ENCODE peak calls at places on chromosomes 11 and 22, in eight cellular contexts. N is thyroid gland, W is transverse colon, K is uterus, L is spleen, V is HepG2, Z is GM12891, P is HCT116. O is an unnamed sample.

GRCh38 chr11:2933376-2934056 is 4.3 kb upstream of the PHLDA2 start:
- DNase-seq in L (peak; percentile 91), N (no peak), K (no peak), V (no peak), Z (no peak), W (peak; percentile 70), P (peak; percentile 89), O (peak; percentile 33)

GRCh38 chr22:30079952-30080533 is at the start of gene HORMAD2:
- DNase-seq in Z (no peak), K (no peak), W (peak; percentile 31), N (no peak), V (no peak), L (no peak), P (no peak), O (no peak)

GRCh38 chr11:77110836-77111235 is 8.2 kb downstream of the OMP start:
- DNase-seq in L (no peak), Z (no peak), K (no peak), W (no peak), V (no peak), N (no peak), P (no peak), O (no peak)

GRCh38 chr11:117464778-117465177 is 137.1 kb downstream of the CEP164 start:
- DNase-seq in W (no peak), L (peak; percentile 57), Z (no peak), N (no peak), P (no peak), K (no peak), V (no peak), O (no peak)

GRCh38 chr11:9606799-9607510 is 33.5 kb downstream of the WEE1 start:
- DNase-seq in K (no peak), P (peak; percentile 45), V (peak; percentile 69), Z (no peak), N (no peak), L (no peak), W (no peak), O (no peak)

GRCh38 chr11:72840780-72841179 is 26.6 kb downstream of the ATG16L2 start:
- DNase-seq in Z (no peak), L (no peak), P (no peak), K (no peak), V (no peak), N (no peak), W (no peak), O (no peak)

GRCh38 chr22:17578129-17578754 is 14.9 kb downstream of the SLC25A18 start:
- DNase-seq in P (no peak), V (peak; percentile 21), N (peak; percentile 97), L (no peak), Z (no peak), K (no peak), W (peak; percentile 53), O (no peak)

GRCh38 chr22:49306632-49306975 is 521.1 kb downstream of the BRD1 start:
- DNase-seq in N (no peak), V (no peak), K (no peak), P (no peak), L (peak; percentile 35), Z (no peak), W (no peak), O (no peak)

GRCh38 chr22:45306139-45306538 is 3.6 kb upstream of the FAM118A start:
- DNase-seq in L (no peak), Z (no peak), W (no peak), N (no peak), P (no peak), V (no peak), K (no peak), O (no peak)

GRCh38 chr22:36352775-36353507 is 34.8 kb downstream of the MYH9 start:
- DNase-seq in N (no peak), L (no peak), Z (no peak), K (no peak), W (no peak), V (peak; percentile 92), P (no peak), O (no peak)

GRCh38 chr11:34585870-34586654 is 34.8 kb upstream of the EHF start:
- DNase-seq in W (no peak), P (peak; percentile 56), K (no peak), V (peak; percentile 70), L (no peak), N (no peak), Z (no peak), O (peak; percentile 67)

GRCh38 chr11:109166441-109166840 is 255.5 kb upstream of the C11orf87 start:
- DNase-seq in V (no peak), P (no peak), K (no peak), N (no peak), L (no peak), Z (no peak), W (no peak), O (no peak)

GRCh38 chr11:36688132-36688531 is 90.1 kb upstream of the RAG2 start:
- DNase-seq in L (no peak), V (no peak), N (no peak), K (no peak), Z (no peak), P (no peak), W (no peak), O (no peak)

GRCh38 chr11:46270707-46271106 is 6.8 kb upstream of the CREB3L1 start:
- DNase-seq in V (no peak), K (no peak), W (no peak), P (no peak), Z (no peak), N (no peak), L (no peak), O (no peak)

GRCh38 chr11:121961228-121961860 is 154.7 kb downstream of the BLID start:
- DNase-seq in K (no peak), N (no peak), L (no peak), P (no peak), Z (no peak), V (no peak), W (no peak), O (no peak)

DNA sequence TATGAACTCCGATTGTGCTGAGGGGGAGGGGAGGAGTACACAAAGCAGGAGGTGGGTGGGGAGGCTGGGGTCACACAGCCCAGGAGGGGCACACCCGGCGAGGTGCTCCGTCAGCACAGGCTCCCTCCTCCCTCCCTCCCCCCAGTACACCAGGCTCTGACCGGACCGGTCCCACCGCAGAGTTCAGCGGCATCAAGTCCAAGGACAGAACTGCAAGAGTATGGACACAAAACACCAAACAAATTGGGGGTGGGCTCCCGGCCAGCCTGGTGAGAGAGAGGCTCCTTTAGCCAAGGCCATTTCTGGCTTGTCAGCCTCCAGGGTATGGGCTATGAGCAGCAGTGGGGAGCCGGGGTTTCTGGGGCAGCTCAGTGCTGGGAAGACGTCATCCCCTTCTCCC is 68.3 kb downstream of the ST3GAL4 start:
- DNase-seq in W (no peak), N (no peak), V (peak; percentile 39), L (no peak), Z (no peak), P (no peak), K (no peak), O (no peak)
- TF ChIP-seq POLR2A in W (no peak), N (no peak), V (no peak), L (no peak), Z (no peak), P (no peak), K (no peak), O (no peak)

DNA sequence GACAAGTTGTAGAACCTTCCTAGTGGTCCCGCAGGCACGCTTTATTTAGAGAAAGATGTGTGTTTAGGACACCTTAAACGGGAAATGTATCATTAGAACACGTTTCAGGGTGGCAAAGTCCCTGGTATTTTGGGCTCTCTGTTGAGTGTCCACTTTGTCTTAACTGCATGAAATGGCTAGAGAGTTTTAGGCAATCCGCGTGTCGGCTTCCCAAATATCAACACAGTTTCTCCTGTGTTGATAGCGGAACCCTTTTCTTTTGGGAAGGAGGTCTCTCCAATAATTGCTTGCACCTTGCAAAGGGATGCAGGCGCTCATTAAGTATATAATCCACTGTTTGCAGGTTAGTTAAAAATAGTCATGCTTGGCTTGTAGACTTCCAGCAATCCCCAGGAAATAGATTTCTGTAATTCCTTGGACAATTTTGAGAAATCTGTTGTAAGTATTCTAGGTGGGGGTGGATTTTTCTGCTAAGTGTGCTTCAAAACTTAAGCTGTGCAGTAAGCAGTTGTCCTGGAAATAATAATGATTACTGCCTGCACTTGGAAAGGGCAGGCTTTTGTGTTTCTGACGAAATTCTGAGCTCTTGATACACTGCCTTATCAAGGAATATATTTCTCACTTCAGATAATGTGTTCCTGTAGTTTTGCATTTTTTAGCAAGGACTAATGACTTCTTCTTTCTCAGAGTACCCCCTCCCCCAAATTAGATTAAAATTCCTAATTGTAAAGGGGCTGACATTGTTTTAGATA is 120.1 kb downstream of the HIPK3 start:
- DNase-seq in V (no peak), W (no peak), P (no peak), N (no peak), Z (no peak), L (no peak), K (no peak), O (no peak)
- TF ChIP-seq POLR2A in V (no peak), W (no peak), P (no peak), N (no peak), Z (no peak), L (no peak), K (no peak), O (no peak)

GRCh38 chr11:64499261-64500004 is 91.6 kb upstream of the SLC22A12 start:
- DNase-seq in Z (no peak), W (peak; percentile 33), V (no peak), N (no peak), P (no peak), L (no peak), K (no peak), O (no peak)
- TF ChIP-seq POLR2A in Z (no peak), W (no peak), V (no peak), N (no peak), P (no peak), L (no peak), K (no peak), O (no peak)

DNA sequence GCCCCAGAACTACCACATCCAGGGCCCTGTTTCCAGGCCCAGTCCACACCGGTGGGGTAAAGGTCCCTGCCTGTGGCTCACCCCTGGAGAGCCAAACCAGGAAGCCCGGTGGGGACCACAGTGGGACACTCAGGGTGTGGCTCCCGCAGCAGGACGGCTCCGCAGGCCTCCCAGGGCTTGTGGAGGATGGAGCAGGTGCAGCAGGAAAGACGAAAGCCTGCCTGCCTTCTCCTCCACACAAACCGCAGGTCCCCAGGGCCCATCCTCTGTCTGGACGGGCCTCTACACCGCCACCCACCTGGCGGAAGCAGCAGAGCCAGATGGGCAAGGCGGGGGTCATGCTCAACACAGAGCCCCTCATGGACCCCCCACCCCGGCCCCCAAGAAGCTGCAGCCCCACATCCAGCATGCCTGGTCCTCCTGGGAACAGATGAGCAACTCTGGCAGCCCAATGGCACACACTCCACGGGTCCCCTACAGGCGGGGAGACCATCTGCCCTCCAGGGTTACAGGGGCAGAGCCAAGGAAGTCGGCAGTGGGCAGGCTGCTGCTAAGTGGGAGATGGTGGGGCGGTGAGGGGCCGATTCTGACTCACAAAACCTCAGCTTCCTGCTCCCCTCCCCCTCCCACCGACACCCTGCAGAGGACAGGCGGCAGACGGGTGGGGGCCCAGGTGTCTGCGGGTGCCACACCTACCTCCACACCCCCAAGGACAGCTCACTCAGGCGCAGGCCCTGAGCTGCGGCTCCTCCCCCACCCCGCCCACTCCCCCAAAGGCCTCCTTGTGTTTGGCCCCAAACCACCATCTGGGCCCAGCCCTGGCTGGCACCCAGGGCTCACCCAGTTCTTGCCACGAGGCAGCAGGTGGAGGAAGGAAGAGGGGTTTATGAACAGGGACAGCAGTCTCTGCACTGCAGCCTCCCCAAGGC is 5.2 kb downstream of the SBF1 start:
- DNase-seq in Z (peak; percentile 97), K (no peak), W (peak; percentile 95), P (peak; percentile 8), L (peak; percentile 98), V (no peak), N (peak; percentile 74), O (peak; percentile 44)
- TF ChIP-seq POLR2A in Z (no peak), K (no peak), W (peak; percentile 16), P (no peak), L (no peak), V (no peak), N (no peak), O (no peak)